ENCODE peak calls at places on chromosomes 11 and 22, in four cellular contexts. I is Caco-2, U is mammary epithelial cell, L is brain microvascular endothelial cell. J is an unnamed sample.

GRCh38 chr11:78727816-78728215 is 153.2 kb upstream of the NARS2 start:
- DNase-seq in I (no peak), U (no peak), L (no peak), J (no peak)

GRCh38 chr11:290621-291231 is 1.8 kb downstream of the PGGHG start:
- DNase-seq in I (peak), U (no peak), L (no peak), J (no peak)

GRCh38 chr11:130653838-130654601 is 205.6 kb downstream of the ADAMTS15 start:
- DNase-seq in I (no peak), U (no peak), L (no peak), J (no peak)

GRCh38 chr11:85495918-85496317 is 131.2 kb downstream of the DLG2 start:
- DNase-seq in I (no peak), U (no peak), L (no peak), J (no peak)

GRCh38 chr11:104094576-104094975 is 58.1 kb downstream of the DDI1 start:
- DNase-seq in I (no peak), U (no peak), L (no peak), J (no peak)

GRCh38 chr11:35330924-35331323 is 88.4 kb downstream of the SLC1A2 start:
- DNase-seq in I (no peak), U (no peak), L (no peak), J (no peak)

GRCh38 chr11:72475359-72475758 is 41.0 kb upstream of the CLPB start:
- DNase-seq in I (no peak), U (peak), L (no peak), J (no peak)

GRCh38 chr11:85893378-85893777 is 38.2 kb downstream of the CCDC83 start:
- DNase-seq in I (no peak), U (no peak), L (no peak), J (no peak)

GRCh38 chr11:120590472-120590871 is 78.9 kb downstream of the GRIK4 start:
- DNase-seq in I (no peak), U (no peak), L (no peak), J (no peak)

GRCh38 chr11:103842795-103843194 is 193.6 kb upstream of the DDI1 start:
- DNase-seq in I (no peak), U (no peak), L (peak), J (peak)

GRCh38 chr11:38138972-38139371 is 1540.9 kb upstream of the RAG2 start:
- DNase-seq in I (no peak), U (no peak), L (no peak), J (no peak)

GRCh38 chr11:47524200-47524874 is 28.6 kb downstream of the CELF1 start:
- DNase-seq in I (no peak), U (peak), L (no peak), J (no peak)

GRCh38 chr11:12671378-12671777 is 2.8 kb upstream of the TEAD1 start:
- DNase-seq in I (no peak), U (no peak), L (no peak), J (no peak)

GRCh38 chr11:70948855-70949551 is 303.4 kb downstream of the SHANK2 start:
- DNase-seq in I (no peak), U (no peak), L (no peak), J (no peak)

GRCh38 chr22:25348391-25348790 is 129.0 kb downstream of the CRYBB2 start:
- DNase-seq in I (no peak), U (no peak), L (no peak), J (no peak)

GRCh38 chr11:28679795-28680194 is 571.6 kb downstream of the METTL15 start:
- DNase-seq in I (no peak), U (no peak), L (peak), J (peak)

GRCh38 chr11:117835576-117835975 is 11.0 kb upstream of the FXYD2 start:
- DNase-seq in I (no peak), U (no peak), L (no peak), J (no peak)

GRCh38 chr11:79208126-79208525 is 232.7 kb downstream of the TENM4 start:
- DNase-seq in I (no peak), U (no peak), L (no peak), J (no peak)

GRCh38 chr22:40128989-40129388 is 48.7 kb upstream of the TNRC6B start:
- DNase-seq in I (no peak), U (no peak), L (no peak), J (no peak)

GRCh38 chr11:64206457-64207246 is at the start of gene FERMT3:
- DNase-seq in I (no peak), U (no peak), L (no peak), J (no peak)

GRCh38 chr22:29567338-29567737 is 13.6 kb downstream of the NIPSNAP1 start:
- DNase-seq in I (no peak), U (no peak), L (no peak), J (no peak)

GRCh38 chr11:108545909-108546501 is 47.6 kb downstream of the EXPH5 start:
- DNase-seq in I (no peak), U (no peak), L (no peak), J (no peak)

GRCh38 chr11:67277231-67277961 is 11.1 kb downstream of the GRK2 start:
- DNase-seq in I (no peak), U (peak), L (no peak), J (no peak)

GRCh38 chr11:44948155-44948554 is 2.5 kb downstream of the TP53I11 start:
- DNase-seq in I (no peak), U (no peak), L (no peak), J (no peak)

GRCh38 chr11:74321487-74322188 is 10.2 kb upstream of the P4HA3 start:
- DNase-seq in I (no peak), U (peak), L (peak), J (peak)

GRCh38 chr11:16350125-16350524 is 6.2 kb downstream of the SOX6 start:
- DNase-seq in I (no peak), U (no peak), L (no peak), J (no peak)
- TF ChIP-seq CTCF in I (no peak), U (no peak), L (no peak), J (no peak)

GRCh38 chr11:69635210-69635609 is 5.7 kb upstream of the CCND1 start:
- DNase-seq in I (no peak), U (no peak), L (no peak), J (no peak)

GRCh38 chr11:69635804-69636511 is 5.0 kb upstream of the CCND1 start:
- DNase-seq in I (no peak), U (no peak), L (no peak), J (no peak)

GRCh38 chr11:69637601-69637955 is 3.4 kb upstream of the CCND1 start:
- DNase-seq in I (peak), U (no peak), L (no peak), J (no peak)

GRCh38 chr11:69636870-69637600 is 3.9 kb upstream of the CCND1 start:
- DNase-seq in I (peak), U (no peak), L (no peak), J (no peak)

GRCh38 chr11:69636512-69636866 is 4.5 kb upstream of the CCND1 start:
- DNase-seq in I (peak), U (no peak), L (peak), J (peak)
- H3K4me3 ChIP-seq in I (peak), U (no peak), L (peak), J (peak)

DNA sequence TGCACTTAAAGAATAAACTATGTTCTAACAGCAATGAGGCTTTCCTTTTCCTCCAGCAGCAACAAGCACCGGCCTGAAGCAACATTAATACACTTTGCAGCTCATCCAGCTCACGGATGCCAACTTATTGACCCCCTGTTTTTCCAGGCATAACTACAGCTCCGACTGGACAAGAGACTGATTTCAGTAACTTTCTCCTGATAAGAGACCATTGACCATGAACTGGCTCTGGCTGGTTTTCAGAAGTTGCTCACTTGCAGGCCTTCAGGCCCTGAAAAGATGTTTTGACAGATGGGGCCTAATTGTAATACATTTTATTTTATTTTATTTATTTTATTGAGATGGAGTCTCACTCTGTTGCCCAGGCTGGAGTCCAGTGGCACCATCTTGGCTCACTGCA is 27.5 kb downstream of the GGT5 start:
- DNase-seq in I (no peak), U (no peak), L (no peak), J (no peak)
- TF ChIP-seq CTCF in I (no peak), U (no peak), L (no peak), J (no peak)

DNA sequence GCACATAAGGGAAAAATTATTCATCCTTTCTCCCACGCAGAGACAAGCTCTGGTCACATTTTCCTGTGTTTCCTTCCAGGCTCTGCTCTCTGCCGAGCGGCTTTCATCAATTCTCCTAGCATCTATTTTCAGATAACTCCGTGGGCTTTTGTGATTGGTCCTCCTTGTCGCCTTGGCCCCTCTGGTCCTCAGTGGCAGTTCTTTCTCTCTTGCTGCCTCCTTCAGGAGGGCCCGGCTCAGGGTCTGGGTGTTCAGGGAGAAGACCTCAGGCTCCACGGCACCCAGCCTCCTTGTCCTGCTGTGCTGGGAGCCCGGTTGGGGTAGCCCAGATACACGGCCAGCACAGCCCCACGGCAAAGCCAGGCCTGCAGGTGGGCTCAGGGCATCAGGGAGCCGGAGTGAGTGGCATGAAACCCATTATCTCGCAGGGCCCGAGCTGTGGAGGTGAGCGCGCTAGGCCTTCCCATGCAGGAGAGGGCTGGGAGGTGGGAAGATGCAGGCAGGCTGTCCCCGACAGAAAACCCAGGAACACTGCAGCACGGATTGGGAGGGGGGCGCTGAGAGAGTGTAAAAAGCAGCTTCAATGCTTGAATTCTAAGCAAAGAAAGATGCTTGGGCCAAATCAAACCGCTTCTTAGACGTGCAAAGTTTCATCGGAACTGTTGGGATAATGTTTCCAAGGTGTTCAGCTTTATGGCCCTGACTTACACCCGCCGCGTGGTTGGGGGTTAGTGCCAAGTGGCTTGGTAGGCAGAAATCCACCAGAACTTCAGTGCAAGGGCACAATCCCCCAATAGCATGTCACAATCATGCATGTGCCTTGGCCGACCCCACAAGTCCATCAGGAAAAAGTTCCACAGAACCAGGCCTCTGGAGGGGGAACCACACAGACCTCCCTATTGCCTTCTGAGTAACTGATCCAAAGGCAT is 81.9 kb upstream of the WNT7B start:
- DNase-seq in I (peak), U (peak), L (no peak), J (no peak)
- H3K4me3 ChIP-seq in I (no peak), U (peak), L (no peak), J (peak)

GRCh38 chr11:69585385-69585784 is 55.6 kb upstream of the CCND1 start:
- DNase-seq in I (no peak), U (no peak), L (no peak), J (no peak)

GRCh38 chr11:69587454-69588081 is 53.4 kb upstream of the CCND1 start:
- DNase-seq in I (no peak), U (peak), L (peak), J (peak)

GRCh38 chr11:69592986-69593385 is 48.0 kb upstream of the CCND1 start:
- DNase-seq in I (no peak), U (no peak), L (no peak), J (no peak)

GRCh38 chr11:69584160-69584559 is 56.8 kb upstream of the CCND1 start:
- DNase-seq in I (no peak), U (no peak), L (no peak), J (no peak)

DNA sequence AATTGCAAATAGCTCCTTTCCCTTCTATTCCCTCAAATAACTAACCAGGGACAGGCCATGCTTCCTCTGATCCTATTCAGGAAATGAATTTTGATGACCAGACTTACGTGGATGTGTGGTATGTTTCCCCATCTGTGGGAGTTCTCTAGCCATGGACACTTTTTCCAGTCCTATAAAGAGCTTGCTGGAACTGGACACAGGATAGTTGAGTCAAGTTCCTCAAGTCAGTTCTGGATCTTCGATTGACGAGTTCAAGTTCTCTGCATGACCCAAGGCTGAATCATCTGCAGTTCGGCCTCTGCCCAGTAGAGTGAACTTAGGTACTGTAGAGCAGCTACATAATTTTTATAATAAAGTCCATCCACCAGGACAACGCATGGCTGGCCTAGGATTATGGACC is 52.7 kb upstream of the CCND1 start:
- DNase-seq in I (no peak), U (peak), L (peak), J (peak)
- TF ChIP-seq CTCF in I (peak), U (peak), L (peak), J (peak)

GRCh38 chr11:111393096-111393495 is 14.0 kb upstream of the POU2AF1 start:
- DNase-seq in I (no peak), U (peak), L (no peak), J (no peak)
- H3K4me3 ChIP-seq in I (no peak), U (no peak), L (no peak), J (no peak)

DNA sequence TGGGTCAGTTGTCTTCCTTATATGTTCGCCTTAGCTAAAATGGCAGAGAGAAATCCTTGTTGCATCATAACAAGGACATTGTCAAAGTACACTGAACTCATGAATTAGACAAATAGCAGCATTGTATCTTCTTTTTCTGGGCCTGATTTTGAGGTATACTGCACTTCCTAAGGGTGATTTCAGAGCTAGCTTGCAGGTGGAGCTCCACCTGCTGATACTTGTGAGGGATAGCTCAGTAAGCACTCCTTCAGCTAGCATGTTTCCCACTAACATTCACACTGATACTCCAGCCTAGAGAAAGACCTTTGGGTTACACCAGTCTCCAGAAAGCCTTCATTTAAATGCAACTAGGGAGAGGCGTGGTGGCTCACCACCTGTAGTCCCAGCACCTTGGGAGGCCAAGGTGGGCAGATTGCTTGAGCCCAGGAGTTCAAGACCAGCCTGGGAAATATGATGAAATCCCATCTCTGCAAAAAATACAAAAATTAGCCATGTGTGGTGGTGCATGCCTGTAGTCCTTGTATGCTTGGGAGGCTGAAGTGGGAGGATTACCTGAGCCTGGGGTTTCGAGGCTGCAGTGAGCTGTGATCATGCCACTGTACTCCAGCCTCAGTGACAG is 29.8 kb downstream of the JAM3 start:
- DNase-seq in I (no peak), U (peak), L (no peak), J (no peak)
- TF ChIP-seq CTCF in I (peak), U (peak), L (peak), J (no peak)

GRCh38 chr11:43580735-43581369 is 99.7 kb upstream of the HSD17B12 start:
- DNase-seq in I (no peak), U (no peak), L (no peak), J (no peak)
- H3K4me3 ChIP-seq in I (no peak), U (peak), L (peak), J (peak)

GRCh38 chr22:27990879-27991278 is 71.8 kb upstream of the PITPNB start:
- DNase-seq in I (peak), U (no peak), L (no peak), J (no peak)
- TF ChIP-seq CTCF in I (peak), U (peak), L (peak), J (peak)

GRCh38 chr11:75946531-75947530 is 131.8 kb downstream of the UVRAG start:
- DNase-seq in I (no peak), U (peak), L (peak), J (no peak)
- H3K4me3 ChIP-seq in I (no peak), U (no peak), L (no peak), J (no peak)